ENCODE peak calls at places on chromosomes 1 and 21, in eight cellular contexts. S, J, V, O, B, M, X and K are unnamed samples. For H3K4me1, the result is how much of the 10 kb centered on the place peaks cover.

GRCh38 chr1:149848340-149848771 is 51.0 kb upstream of the BOLA1 start:
- DNase-seq in S (no peak), J (peak), V (no peak), O (peak), B (no peak), M (peak), X (no peak), K (no peak)

GRCh38 chr1:154622503-154623039 is 14.6 kb upstream of the ADAR start:
- DNase-seq in S (no peak), J (no peak), V (no peak), O (no peak), B (no peak), M (no peak), X (peak), K (no peak)

GRCh38 chr1:208241541-208241940 is 2.6 kb downstream of the PLXNA2 start:
- DNase-seq in S (no peak), J (no peak), V (no peak), O (no peak), B (no peak), M (no peak), X (no peak), K (no peak)

GRCh38 chr1:58573138-58573537 is 3.9 kb downstream of the TACSTD2 start:
- DNase-seq in S (no peak), J (no peak), V (no peak), O (no peak), B (no peak), M (no peak), X (peak), K (no peak)

GRCh38 chr1:213221209-213221608 is 170.2 kb downstream of the RPS6KC1 start:
- DNase-seq in S (no peak), J (no peak), V (no peak), O (no peak), B (no peak), M (no peak), X (no peak), K (no peak)

GRCh38 chr1:8144318-8144717 is 118.2 kb upstream of the ERRFI1 start:
- DNase-seq in S (no peak), J (no peak), V (no peak), O (no peak), B (no peak), M (no peak), X (no peak), K (no peak)

GRCh38 chr1:211591980-211592493 is 13.1 kb upstream of the SLC30A1 start:
- DNase-seq in S (no peak), J (no peak), V (no peak), O (peak), B (no peak), M (peak), X (peak), K (no peak)

GRCh38 chr1:227897704-227898438 is 49.9 kb downstream of the WNT9A start:
- DNase-seq in S (peak), J (no peak), V (no peak), O (no peak), B (peak), M (no peak), X (no peak), K (peak)

GRCh38 chr1:197065549-197065948 is 1.5 kb downstream of the F13B start:
- DNase-seq in S (no peak), J (no peak), V (no peak), O (peak), B (no peak), M (no peak), X (no peak), K (no peak)

GRCh38 chr1:211564084-211564483 is 14.9 kb downstream of the SLC30A1 start:
- DNase-seq in S (no peak), J (no peak), V (no peak), O (no peak), B (no peak), M (no peak), X (no peak), K (no peak)

GRCh38 chr1:92623187-92623778 is 136.6 kb upstream of the GFI1 start:
- DNase-seq in S (no peak), J (no peak), V (no peak), O (peak), B (no peak), M (peak), X (no peak), K (no peak)

GRCh38 chr1:48469616-48470500 is 2.1 kb downstream of the SPATA6 start:
- DNase-seq in S (peak), J (peak), V (peak), O (peak), B (peak), M (peak), X (peak), K (peak)

GRCh38 chr1:244329591-244330317 is 122.0 kb downstream of the ADSS2 start:
- DNase-seq in S (no peak), J (no peak), V (no peak), O (no peak), B (no peak), M (peak), X (peak), K (no peak)

GRCh38 chr21:34202553-34203332 is 129.4 kb downstream of the MRPS6 start:
- DNase-seq in S (no peak), J (peak), V (peak), O (peak), B (peak), M (no peak), X (no peak), K (peak)

GRCh38 chr1:234613128-234613875 is 3.3 kb upstream of the IRF2BP2 start:
- DNase-seq in S (no peak), J (no peak), V (no peak), O (peak), B (no peak), M (no peak), X (peak), K (no peak)

GRCh38 chr1:233183226-233184020 is 112.1 kb downstream of the PCNX2 start:
- DNase-seq in S (no peak), J (peak), V (no peak), O (peak), B (no peak), M (peak), X (no peak), K (no peak)

DNA sequence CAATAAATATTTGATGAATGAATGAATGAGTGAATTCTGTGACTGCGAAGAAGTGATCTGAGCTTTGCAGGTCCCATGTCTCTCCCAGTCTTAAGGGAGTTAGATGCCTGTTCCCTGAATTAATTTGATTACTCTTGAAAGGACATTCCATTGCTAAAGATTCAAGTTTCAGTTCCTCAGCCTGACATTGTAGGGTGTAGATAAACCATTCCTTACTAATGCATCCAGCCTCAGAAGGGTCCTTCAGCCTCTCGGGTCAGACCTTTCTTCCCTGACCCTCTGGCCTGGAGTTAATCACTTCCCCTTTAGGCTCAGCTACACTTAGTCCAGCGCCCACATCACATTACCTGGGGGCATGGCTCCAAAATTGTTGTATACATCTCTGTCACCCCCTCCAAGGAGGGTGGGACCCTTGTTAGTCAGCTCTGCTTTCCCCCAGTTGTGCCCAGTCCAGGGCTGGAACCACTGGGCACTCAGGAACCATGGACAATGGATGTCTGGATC is 2.6 kb downstream of the INSRR start:
- DNase-seq in S (no peak), J (no peak), V (no peak), O (no peak), B (no peak), M (no peak), X (no peak), K (no peak)
- H3K4me1 ChIP-seq in S (under half), J (under half), V (under half), O (under half), B (under half), M (under half), X (under half), K (under half)

DNA sequence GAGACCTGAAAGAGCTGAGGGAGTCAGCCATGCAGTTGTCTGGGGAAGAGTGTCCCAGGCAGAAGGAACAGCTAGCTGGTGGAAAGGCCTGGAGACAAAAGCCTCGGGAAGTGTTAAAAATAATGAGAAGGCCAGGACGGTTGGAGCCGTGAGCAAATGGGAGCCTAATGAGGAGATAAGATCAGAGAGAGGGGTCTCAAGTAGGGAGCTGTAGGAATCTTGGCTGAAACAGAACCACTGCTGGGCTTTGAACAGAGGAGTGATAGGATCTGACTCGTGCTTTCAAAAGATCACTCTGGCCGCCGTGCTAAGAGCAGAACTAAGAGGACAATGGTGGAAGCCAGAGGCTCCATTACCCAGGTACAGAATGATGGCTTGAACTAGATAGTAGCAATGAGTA is 1.9 kb upstream of the FOXJ3 start:
- DNase-seq in S (no peak), J (peak), V (no peak), O (no peak), B (no peak), M (no peak), X (no peak), K (no peak)
- H3K4me1 ChIP-seq in S (under half), J (half or more), V (half or more), O (under half), B (under half), M (under half), X (under half), K (under half)

DNA sequence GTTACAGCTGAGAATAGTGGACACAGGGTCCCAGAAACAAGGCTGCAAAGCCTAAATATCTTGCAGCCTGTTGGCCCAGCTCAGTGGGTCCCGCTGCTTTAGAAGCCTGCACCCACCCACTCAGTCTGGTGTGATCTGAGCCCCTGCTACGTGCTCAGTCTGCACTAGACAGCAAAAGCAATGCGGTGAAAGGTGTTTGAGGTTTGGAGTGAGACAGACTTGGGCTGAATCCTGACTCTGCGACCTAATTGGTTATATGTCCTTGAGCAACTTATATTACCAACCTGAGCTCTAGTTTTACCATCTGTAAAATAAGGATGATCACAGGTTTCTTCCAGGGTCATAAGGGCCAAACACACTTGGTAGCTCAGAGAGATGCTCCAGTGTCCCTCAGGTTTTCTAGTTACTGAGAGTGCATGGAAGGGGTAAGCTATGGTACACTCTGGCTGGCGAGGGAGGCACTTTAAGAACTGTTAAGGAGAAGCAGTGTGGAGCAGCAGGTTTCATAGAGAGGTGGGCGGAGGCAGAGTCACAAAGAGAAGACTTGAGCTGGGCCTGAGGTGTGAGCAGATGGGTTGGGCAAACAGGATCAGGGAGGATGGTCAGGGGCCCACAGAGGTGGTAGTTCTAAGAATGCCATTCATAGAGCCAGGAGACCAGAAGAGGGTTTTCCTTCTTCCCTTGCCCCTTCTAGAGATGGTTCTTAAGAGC is 10.1 kb downstream of the TMEM200B start:
- DNase-seq in S (no peak), J (no peak), V (no peak), O (no peak), B (no peak), M (no peak), X (no peak), K (no peak)
- H3K4me1 ChIP-seq in S (under half), J (under half), V (under half), O (under half), B (under half), M (under half), X (under half), K (under half)

DNA sequence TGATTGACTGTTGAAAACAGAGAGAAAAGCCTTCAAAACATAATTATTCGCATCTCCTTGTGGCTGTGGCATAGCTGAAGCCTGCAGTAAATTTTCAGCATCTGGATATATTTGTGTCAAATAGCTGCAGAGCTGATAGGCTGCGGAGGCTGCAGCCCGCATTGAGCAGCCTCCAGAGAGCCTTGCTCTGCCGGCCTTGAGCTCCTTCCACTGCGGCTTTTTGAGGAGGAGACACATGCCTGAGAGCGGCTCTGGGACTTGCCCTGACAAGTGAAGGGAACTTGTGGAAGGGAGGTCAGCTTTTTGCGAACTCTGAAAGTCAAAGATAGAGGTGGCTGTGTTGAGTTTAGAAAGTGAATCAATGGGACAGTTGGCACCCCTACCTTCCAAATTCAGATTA is 144.7 kb downstream of the RYR2 start:
- DNase-seq in S (no peak), J (peak), V (no peak), O (no peak), B (peak), M (no peak), X (peak), K (no peak)
- H3K4me1 ChIP-seq in S (under half), J (under half), V (under half), O (under half), B (under half), M (under half), X (under half), K (under half)

DNA sequence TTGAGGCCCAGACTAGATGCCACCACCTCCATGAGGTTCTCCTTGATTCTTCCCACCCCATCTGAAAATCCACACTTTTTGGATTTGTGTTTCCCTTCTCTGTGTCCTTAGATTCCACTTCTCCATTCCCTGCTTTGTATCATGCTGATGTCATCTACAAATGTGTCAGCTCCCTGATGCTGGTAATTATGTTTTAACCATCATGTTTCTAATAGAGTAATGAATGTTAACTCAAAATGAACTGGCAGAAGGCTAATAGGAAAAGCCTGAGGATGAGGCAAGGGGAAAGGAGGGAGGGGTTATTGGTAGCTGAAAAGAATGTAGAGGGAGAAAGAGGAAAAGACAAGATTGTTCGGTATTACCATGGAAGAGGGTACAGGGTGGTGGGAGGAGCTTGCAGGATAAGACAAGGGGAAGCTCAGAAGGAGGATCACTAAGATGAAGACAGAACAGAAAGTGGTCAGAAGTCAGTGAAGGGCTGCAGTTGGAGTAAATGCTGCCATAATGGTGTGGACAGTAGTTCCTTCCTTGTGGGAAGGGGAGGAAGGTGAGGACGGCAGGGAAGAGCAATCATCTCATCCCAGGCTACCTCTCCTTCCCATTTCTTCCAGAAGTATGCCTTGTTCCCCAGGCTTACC is 150.9 kb downstream of the ZC3H11B start:
- DNase-seq in S (no peak), J (no peak), V (no peak), O (peak), B (no peak), M (no peak), X (no peak), K (no peak)
- H3K4me1 ChIP-seq in S (under half), J (under half), V (under half), O (under half), B (under half), M (under half), X (under half), K (under half)

GRCh38 chr1:116923421-116923820 is 13.7 kb downstream of the PTGFRN start:
- DNase-seq in S (no peak), J (no peak), V (no peak), O (no peak), B (no peak), M (peak), X (no peak), K (no peak)

GRCh38 chr1:116919802-116920201 is 10.1 kb downstream of the PTGFRN start:
- DNase-seq in S (peak), J (no peak), V (peak), O (no peak), B (peak), M (no peak), X (no peak), K (no peak)

GRCh38 chr1:116921937-116922336 is 12.2 kb downstream of the PTGFRN start:
- DNase-seq in S (no peak), J (no peak), V (no peak), O (no peak), B (no peak), M (no peak), X (no peak), K (no peak)

GRCh38 chr1:116920211-116920610 is 10.5 kb downstream of the PTGFRN start:
- DNase-seq in S (no peak), J (no peak), V (no peak), O (no peak), B (no peak), M (peak), X (peak), K (no peak)

GRCh38 chr1:116921301-116921885 is 11.7 kb downstream of the PTGFRN start:
- DNase-seq in S (no peak), J (no peak), V (no peak), O (no peak), B (no peak), M (no peak), X (no peak), K (no peak)
- H3K4me1 ChIP-seq in S (under half), J (under half), V (under half), O (under half), B (under half), M (under half), X (under half), K (under half)

DNA sequence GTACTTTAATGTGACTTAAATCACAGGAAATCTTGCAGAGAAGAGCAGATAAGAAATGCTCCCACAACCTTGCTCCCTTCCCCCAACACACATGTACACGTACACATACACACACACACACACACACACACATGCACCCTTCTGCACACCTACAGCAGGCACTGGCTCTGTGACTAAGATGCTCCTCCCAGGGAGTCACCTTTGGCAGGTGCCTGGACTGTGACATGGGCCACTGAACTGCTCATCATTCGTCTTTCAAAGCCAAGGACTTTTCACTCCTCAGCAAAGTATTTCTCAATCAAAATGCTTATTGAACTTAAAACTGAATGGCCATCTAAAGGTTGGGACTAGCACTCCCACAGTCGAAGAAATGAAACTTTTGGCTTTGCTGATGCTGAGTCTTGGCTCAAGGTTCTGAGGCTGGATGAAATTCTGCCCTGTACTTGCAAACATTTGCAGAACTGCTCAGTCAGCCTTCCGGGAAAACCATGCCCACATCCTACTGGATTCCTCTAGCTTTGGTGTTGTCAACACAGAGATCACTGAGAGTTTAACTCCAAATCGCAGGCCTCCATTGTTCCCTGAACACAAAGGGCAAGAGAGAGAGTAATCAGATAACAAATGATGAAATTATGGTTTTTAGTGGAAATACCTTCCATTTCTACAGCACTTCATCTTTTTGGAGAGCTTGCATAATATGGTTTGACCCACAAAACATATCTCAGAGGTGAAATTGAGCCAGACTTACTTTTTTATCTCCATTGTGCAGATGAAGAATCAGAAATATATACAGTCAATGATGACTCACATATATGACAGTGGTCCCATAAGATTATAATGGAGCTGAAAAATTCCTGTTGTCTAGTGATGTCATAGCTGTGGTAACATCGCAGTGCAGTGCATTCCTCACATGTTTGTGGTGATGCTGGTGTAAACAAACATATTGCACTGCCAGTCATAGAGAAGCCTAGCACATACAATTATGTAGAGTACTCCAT is 72.4 kb upstream of the BCAR3 start:
- DNase-seq in S (peak), J (no peak), V (no peak), O (peak), B (no peak), M (peak), X (peak), K (no peak)
- H3K4me1 ChIP-seq in S (under half), J (under half), V (under half), O (under half), B (under half), M (half or more), X (half or more), K (under half)